ENCODE peak calls at places on chromosomes 16 and 17, in six cellular contexts. M, H, I, Y, O and R are unnamed samples.
A peak's percentile ranks its signal among the peaks of the same experiment; 100 is the strongest.

GRCh38 chr17:2388705-2389099 is 12.2 kb downstream of the MNT start:
- DNase-seq in M (peak; percentile 73), I (peak; percentile 75), Y (no peak), O (no peak), H (no peak), R (no peak)

GRCh38 chr16:23960081-23960499 is 124.3 kb downstream of the PRKCB start:
- DNase-seq in O (no peak), M (no peak), H (no peak), Y (no peak), I (no peak), R (no peak)

GRCh38 chr16:72992142-72992601 is 55.8 kb downstream of the ZFHX3 start:
- DNase-seq in I (peak; percentile 88), Y (no peak), O (no peak), M (peak; percentile 57), H (no peak), R (peak; percentile 82)

GRCh38 chr16:54305066-54305465 is 18.5 kb upstream of the IRX3 start:
- DNase-seq in I (no peak), O (no peak), Y (no peak), H (no peak), M (no peak), R (no peak)

GRCh38 chr17:57422574-57423164 is 166.3 kb downstream of the MSI2 start:
- DNase-seq in H (no peak), Y (no peak), M (no peak), I (no peak), O (peak; percentile 40), R (no peak)

GRCh38 chr16:81617021-81617346 is 162.1 kb upstream of the PLCG2 start:
- DNase-seq in H (no peak), O (no peak), Y (no peak), I (no peak), M (no peak), R (no peak)

GRCh38 chr16:22189473-22190168 is 16.5 kb upstream of the EEF2K start:
- DNase-seq in O (no peak), M (peak; percentile 59), I (no peak), Y (peak; percentile 79), H (no peak), R (peak; percentile 75)

GRCh38 chr17:60610481-60610880 is 10.5 kb downstream of the PPM1D start:
- DNase-seq in M (no peak), H (no peak), Y (no peak), I (no peak), O (no peak), R (no peak)

GRCh38 chr16:5621826-5622225 is 524.2 kb upstream of the EEF2KMT start:
- DNase-seq in Y (no peak), O (no peak), H (no peak), M (no peak), I (no peak), R (no peak)

GRCh38 chr17:47676510-47676909 is 17.5 kb upstream of the TBKBP1 start:
- DNase-seq in Y (no peak), H (no peak), I (no peak), M (no peak), O (no peak), R (no peak)

GRCh38 chr16:25893332-25893731 is 201.6 kb downstream of the HS3ST4 start:
- DNase-seq in Y (no peak), O (no peak), M (peak; percentile 26), I (peak; percentile 37), H (no peak), R (no peak)

GRCh38 chr17:80261159-80261894 is 675 bp downstream of the RNF213 start:
- DNase-seq in H (no peak), O (no peak), Y (peak; percentile 53), I (peak; percentile 97), M (peak; percentile 96), R (peak; percentile 69)

GRCh38 chr17:15143524-15143923 is 121.6 kb downstream of the PMP22 start:
- DNase-seq in H (no peak), I (peak; percentile 60), O (no peak), M (peak; percentile 46), Y (no peak), R (no peak)

GRCh38 chr16:17470871-17471744 is at the start of gene XYLT1:
- DNase-seq in M (peak; percentile 82), H (peak; percentile 71), O (peak; percentile 89), I (peak; percentile 65), Y (peak; percentile 90), R (peak; percentile 89)
- H3K4me3 ChIP-seq in M (peak within 1 kb of the TSS; percentile 83), H (peak within 1 kb of the TSS; percentile 78), O (peak within 1 kb of the TSS; percentile 75), I (peak within 1 kb of the TSS; percentile 57), Y (peak within 1 kb of the TSS; percentile 54), R (peak within 1 kb of the TSS; percentile 40)

DNA sequence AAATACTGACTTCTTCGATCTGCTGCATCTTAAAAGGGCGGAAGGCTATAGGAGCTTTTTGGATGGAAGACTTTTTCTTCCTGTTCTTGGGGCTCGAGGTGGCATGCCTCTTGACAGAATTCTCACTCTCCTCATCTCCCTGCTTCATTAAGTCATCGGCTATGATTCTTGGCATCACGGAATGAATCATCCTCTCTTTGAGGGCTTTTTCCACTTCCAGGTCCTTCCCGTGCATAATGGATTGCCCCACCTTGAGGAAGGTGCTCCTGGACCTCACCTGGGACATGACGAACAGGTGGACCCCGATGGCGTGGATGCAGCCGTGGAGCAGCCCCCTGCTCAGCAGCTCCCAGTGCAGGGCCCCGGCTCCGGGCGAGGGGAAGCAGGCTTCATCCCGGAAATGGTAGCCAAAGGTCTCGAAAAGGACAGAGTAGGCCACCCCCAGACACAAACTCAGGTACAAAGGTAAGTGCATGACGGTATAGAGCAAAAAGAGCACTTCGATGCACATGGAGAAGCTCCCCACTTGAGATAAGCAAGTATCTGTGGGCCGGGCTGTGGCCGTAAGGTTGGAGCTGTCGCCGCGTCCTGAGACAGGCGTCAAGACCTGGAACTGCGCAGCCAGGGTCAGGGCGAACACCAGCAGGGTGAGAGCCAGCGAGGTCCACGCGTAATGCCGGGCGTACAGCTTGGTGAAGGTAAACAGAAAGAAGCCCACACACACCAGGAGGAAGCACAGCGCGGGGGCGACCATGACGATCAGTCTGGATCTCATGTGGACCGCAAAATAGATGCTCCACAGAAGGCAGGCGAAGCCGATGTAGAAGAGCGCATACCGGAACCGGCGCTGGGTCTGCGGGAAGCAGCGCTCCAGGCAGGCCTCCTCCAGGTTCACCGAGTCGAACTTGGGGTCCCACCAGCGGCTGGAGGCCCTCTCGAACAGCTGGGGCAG is 1.7 kb downstream of the ADCY9 start:
- DNase-seq in H (peak; percentile 67), Y (no peak), O (no peak), I (no peak), M (no peak), R (no peak)
- H3K4me3 ChIP-seq in H (peak overlapping the region; percentile 72), Y (peak overlapping the region; percentile 59), O (peak overlapping the region; percentile 80), I (no peak overlapping the region), M (peak overlapping the region; percentile 75), R (peak overlapping the region; percentile 39)

DNA sequence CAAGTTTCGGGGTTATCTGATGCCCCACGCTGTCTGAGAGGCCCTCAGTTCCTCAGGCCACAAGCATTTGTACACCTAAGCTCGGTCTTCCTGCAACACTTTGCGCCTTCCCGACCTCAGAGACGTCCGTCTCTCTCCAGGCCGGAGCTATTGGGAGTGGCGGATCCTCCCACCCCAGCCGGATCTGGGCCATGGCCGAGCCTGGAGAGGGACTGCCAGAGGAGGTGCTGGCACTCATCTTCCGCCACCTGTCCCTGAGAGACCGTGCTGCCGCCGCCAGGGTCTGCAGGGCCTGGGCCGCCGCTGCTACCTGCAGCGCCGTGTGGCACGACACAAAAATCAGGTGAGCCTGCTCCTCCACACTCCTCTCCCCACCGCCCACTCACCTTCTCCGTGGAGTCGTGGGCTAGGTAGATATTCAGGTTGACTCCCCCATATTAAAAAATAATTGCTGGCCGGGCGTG is 1.9 kb downstream of the FBXL8 start:
- DNase-seq in I (peak; percentile 34), O (no peak), Y (no peak), H (no peak), M (no peak), R (peak; percentile 87)
- H3K4me3 ChIP-seq in I (no peak overlapping the region), O (no peak overlapping the region), Y (no peak overlapping the region), H (peak overlapping the region; percentile 86), M (peak overlapping the region; percentile 66), R (no peak overlapping the region)

DNA sequence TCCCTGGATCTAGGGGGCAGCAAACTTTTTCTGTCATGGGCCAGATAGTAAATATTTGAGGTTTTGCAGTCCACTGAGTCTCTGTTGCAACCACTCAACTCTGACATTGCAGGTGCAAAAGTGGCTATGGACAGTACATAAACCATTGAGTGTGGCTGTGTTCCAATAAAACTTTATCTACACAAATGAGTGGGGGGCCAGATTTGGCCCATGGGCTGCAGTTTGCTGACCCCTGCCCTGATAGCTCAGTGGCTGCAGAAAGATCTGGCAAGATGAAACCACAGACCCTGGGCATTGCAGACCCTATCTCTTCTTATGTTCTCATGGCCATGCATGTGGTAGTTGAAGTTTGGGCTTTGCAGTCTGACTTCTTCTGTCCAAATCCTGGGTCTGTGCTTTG is 440.5 kb downstream of the SLC39A11 start:
- DNase-seq in O (no peak), H (no peak), M (no peak), I (no peak), Y (no peak), R (no peak)
- H3K4me3 ChIP-seq in O (no peak overlapping the region), H (no peak overlapping the region), M (no peak overlapping the region), I (no peak overlapping the region), Y (no peak overlapping the region), R (no peak overlapping the region)

DNA sequence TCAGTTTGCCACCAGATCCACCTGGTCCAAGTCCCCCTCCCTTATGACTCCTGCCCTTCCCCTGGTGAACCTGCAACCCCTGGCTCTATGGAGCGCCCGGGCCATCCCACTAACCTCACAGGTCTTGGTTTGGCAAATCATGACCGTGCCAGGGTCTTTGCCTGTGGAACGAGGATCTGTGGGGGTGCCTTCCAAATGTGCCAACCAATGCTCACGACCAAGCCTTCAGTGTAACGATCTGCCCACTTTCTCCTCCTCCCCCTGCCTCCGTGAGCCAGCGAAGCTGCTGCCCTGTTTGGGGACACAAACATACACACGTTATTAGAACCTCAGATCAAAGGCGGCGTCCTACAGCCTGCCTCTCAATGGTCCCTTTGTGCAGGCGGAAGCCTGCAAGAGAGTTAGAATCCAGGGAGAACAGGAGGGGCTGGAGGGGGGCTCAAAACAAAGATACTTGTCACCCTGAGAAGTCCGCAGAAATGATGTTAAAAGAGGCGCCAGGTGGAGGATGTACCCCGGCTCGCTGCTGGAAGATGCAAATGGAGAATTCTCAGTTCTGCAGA is 9.1 kb upstream of the NKD1 start:
- DNase-seq in Y (no peak), M (no peak), H (no peak), I (no peak), O (no peak), R (peak; percentile 78)
- H3K4me3 ChIP-seq in Y (no peak overlapping the region), M (no peak overlapping the region), H (peak overlapping the region; percentile 46), I (no peak overlapping the region), O (no peak overlapping the region), R (no peak overlapping the region)

DNA sequence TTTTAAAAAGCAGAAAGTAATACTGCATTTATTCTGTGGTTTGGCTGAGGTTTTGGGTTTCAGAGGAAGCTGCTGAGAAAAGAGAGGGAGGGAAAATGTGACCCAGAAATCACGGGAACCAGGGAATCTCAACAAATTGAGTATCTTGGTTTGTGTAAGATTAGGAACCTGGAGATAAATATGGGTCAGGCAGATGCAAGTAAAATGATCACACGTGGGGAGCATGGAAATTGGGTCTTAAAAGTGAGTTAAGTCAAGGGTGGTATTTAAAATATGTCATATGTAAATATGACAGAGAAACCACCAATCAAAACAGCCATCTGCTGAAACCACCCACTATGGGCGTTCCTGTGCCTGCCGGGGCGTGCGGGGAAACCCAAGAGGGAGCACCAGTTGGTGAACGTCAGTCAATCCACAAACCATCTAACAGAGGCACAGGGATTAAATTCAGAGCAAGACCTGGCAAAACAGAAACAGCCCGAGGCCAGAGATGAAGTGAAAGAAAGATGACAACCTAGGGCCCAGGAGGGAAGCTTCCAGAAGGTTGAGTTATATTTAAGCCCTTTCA is 33.4 kb downstream of the CDH13 start:
- DNase-seq in O (no peak), M (peak; percentile 26), I (no peak), Y (no peak), H (peak; percentile 48), R (no peak)
- H3K4me3 ChIP-seq in O (no peak overlapping the region), M (no peak overlapping the region), I (no peak overlapping the region), Y (no peak overlapping the region), H (no peak overlapping the region), R (no peak overlapping the region)